ENCODE peak calls at places on chromosomes 5 and 9, in nine cellular contexts. G, P, E, W, D, C, U, N and R are unnamed samples.

GRCh38 chr5:57174128-57174849 is 430 bp downstream of the GPBP1 start:
- DNase-seq in G (peak), P (no peak), E (peak), W (peak), D (peak), C (no peak), U (peak), N (no peak), R (no peak)

GRCh38 chr5:132427285-132428146 is 58.0 kb downstream of the SLC22A5 start:
- DNase-seq in G (no peak), P (no peak), E (no peak), W (no peak), D (peak), C (no peak), U (no peak), N (no peak), R (no peak)

GRCh38 chr5:152246401-152246800 is 158.7 kb downstream of the NMUR2 start:
- DNase-seq in G (no peak), P (no peak), E (peak), W (no peak), D (no peak), C (no peak), U (peak), N (peak), R (no peak)

GRCh38 chr9:9792144-9792857 is 820.5 kb downstream of the PTPRD start:
- DNase-seq in G (no peak), P (no peak), E (no peak), W (no peak), D (no peak), C (no peak), U (no peak), N (no peak), R (no peak)

GRCh38 chr9:96062051-96062450 is 186.6 kb downstream of the ERCC6L2 start:
- DNase-seq in G (no peak), P (no peak), E (no peak), W (no peak), D (no peak), C (no peak), U (no peak), N (no peak), R (no peak)

GRCh38 chr9:96317335-96317980 is 15.5 kb upstream of the HSD17B3 start:
- DNase-seq in G (no peak), P (peak), E (peak), W (peak), D (peak), C (peak), U (peak), N (peak), R (peak)

GRCh38 chr5:1789838-1790462 is 9.7 kb downstream of the MRPL36 start:
- DNase-seq in G (peak), P (no peak), E (no peak), W (peak), D (no peak), C (no peak), U (no peak), N (no peak), R (no peak)

GRCh38 chr9:85508616-85509015 is 233.1 kb downstream of the AGTPBP1 start:
- DNase-seq in G (no peak), P (no peak), E (peak), W (no peak), D (no peak), C (no peak), U (peak), N (peak), R (no peak)

GRCh38 chr5:167945542-167946384 is 345.7 kb upstream of the WWC1 start:
- DNase-seq in G (no peak), P (no peak), E (no peak), W (no peak), D (no peak), C (no peak), U (no peak), N (no peak), R (no peak)

GRCh38 chr9:127825319-127826051 is 22.8 kb downstream of the FPGS start:
- DNase-seq in G (no peak), P (no peak), E (peak), W (peak), D (peak), C (no peak), U (peak), N (peak), R (no peak)

GRCh38 chr5:131795879-131796792 is 681 bp downstream of the FNIP1 start:
- DNase-seq in G (peak), P (no peak), E (peak), W (peak), D (peak), C (peak), U (peak), N (peak), R (peak)

GRCh38 chr5:112776301-112776856 is 38.7 kb downstream of the APC start:
- DNase-seq in G (no peak), P (no peak), E (no peak), W (no peak), D (no peak), C (no peak), U (no peak), N (no peak), R (no peak)

GRCh38 chr5:173781432-173781825 is 106.7 kb upstream of the CPEB4 start:
- DNase-seq in G (no peak), P (no peak), E (no peak), W (no peak), D (no peak), C (no peak), U (no peak), N (peak), R (no peak)
- TF ChIP-seq POLR2AphosphoS5 in G (no peak), P (no peak), E (no peak), W (no peak), D (no peak), C (no peak), U (no peak), N (no peak), R (no peak)

GRCh38 chr5:670396-671270 is 22.5 kb downstream of the TPPP start:
- DNase-seq in G (peak), P (no peak), E (no peak), W (no peak), D (no peak), C (no peak), U (no peak), N (no peak), R (no peak)
- TF ChIP-seq POLR2AphosphoS5 in G (no peak), P (no peak), E (no peak), W (no peak), D (no peak), C (no peak), U (no peak), N (no peak), R (no peak)

GRCh38 chr5:138213161-138214029 is at the start of gene CDC23:
- DNase-seq in G (peak), P (peak), E (peak), W (peak), D (peak), C (peak), U (peak), N (peak), R (peak)
- TF ChIP-seq POLR2AphosphoS5 in G (peak), P (peak), E (peak), W (peak), D (peak), C (peak), U (peak), N (peak), R (peak)

GRCh38 chr9:100549048-100549447 is 28.8 kb upstream of the CAVIN4 start:
- DNase-seq in G (no peak), P (no peak), E (no peak), W (no peak), D (no peak), C (no peak), U (no peak), N (no peak), R (no peak)
- TF ChIP-seq POLR2AphosphoS5 in G (no peak), P (no peak), E (no peak), W (no peak), D (no peak), C (no peak), U (no peak), N (no peak), R (no peak)

GRCh38 chr5:32712463-32713395 is 1.6 kb downstream of the NPR3 start:
- DNase-seq in G (no peak), P (no peak), E (no peak), W (no peak), D (no peak), C (peak), U (peak), N (no peak), R (no peak)

GRCh38 chr5:32711693-32712462 is 757 bp downstream of the NPR3 start:
- DNase-seq in G (no peak), P (no peak), E (no peak), W (peak), D (no peak), C (peak), U (peak), N (no peak), R (no peak)

GRCh38 chr5:32710335-32710858 is 724 bp upstream of the NPR3 start:
- DNase-seq in G (no peak), P (no peak), E (no peak), W (peak), D (peak), C (peak), U (peak), N (no peak), R (peak)

GRCh38 chr5:32709789-32710334 is 1.3 kb upstream of the NPR3 start:
- DNase-seq in G (no peak), P (peak), E (peak), W (peak), D (peak), C (peak), U (peak), N (peak), R (peak)

GRCh38 chr5:32710859-32711692 is at the start of gene NPR3:
- DNase-seq in G (no peak), P (no peak), E (no peak), W (peak), D (peak), C (no peak), U (peak), N (no peak), R (no peak)
- TF ChIP-seq POLR2AphosphoS5 in G (no peak), P (no peak), E (no peak), W (peak), D (no peak), C (no peak), U (no peak), N (no peak), R (no peak)

GRCh38 chr5:68290260-68290674 is 74.7 kb downstream of the PIK3R1 start:
- DNase-seq in G (no peak), P (no peak), E (peak), W (peak), D (peak), C (no peak), U (no peak), N (no peak), R (no peak)
- TF ChIP-seq POLR2AphosphoS5 in G (peak), P (no peak), E (no peak), W (peak), D (no peak), C (no peak), U (no peak), N (no peak), R (no peak)

GRCh38 chr5:141506381-141507155 is 17.7 kb downstream of the PCDHGC5 start:
- DNase-seq in G (no peak), P (no peak), E (no peak), W (no peak), D (no peak), C (no peak), U (no peak), N (no peak), R (no peak)

GRCh38 chr5:141508808-141509611 is 20.1 kb downstream of the PCDHGC5 start:
- DNase-seq in G (no peak), P (no peak), E (no peak), W (peak), D (peak), C (no peak), U (peak), N (peak), R (no peak)

GRCh38 chr5:141510160-141510559 is 21.3 kb downstream of the PCDHGC5 start:
- DNase-seq in G (no peak), P (no peak), E (no peak), W (no peak), D (no peak), C (no peak), U (no peak), N (no peak), R (no peak)

GRCh38 chr5:141508440-141508807 is 19.5 kb downstream of the PCDHGC5 start:
- DNase-seq in G (no peak), P (no peak), E (peak), W (no peak), D (no peak), C (no peak), U (no peak), N (no peak), R (no peak)

DNA sequence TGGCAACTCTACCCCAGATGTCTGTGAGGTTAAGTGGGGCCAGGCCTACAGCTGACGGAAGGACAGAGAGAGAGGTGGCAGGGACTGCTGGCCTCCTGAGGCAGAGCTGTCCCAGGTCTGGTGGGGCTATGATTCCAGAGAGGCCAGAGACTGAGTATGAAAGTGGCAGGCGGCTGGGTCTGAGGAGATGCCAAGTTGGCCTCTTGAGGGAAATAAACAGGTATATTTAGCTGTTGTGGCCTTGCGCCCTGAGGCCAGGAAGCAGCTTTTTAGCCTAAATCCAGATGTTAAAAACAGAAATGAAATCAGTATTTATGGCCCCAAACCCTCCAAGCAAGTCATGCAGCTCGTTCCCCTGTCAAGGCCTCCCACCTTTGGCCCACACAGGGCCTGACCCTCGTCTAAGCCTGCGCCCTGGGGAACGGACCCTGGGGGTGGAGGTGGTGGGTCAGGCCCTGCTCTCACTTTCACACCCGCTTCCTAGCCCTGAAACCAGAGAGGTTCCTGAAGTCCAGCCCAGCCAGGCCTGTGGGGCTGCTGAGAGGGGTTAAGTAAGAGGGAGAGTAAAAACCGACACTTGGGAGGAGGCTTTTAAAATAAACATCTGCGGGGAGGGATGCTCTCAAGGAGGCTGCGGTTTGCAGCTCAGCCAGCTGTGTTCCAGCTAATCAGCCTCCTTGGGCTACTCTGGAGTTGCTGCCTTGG is 18.7 kb downstream of the PCDHGC5 start:
- DNase-seq in G (no peak), P (no peak), E (no peak), W (peak), D (no peak), C (no peak), U (no peak), N (no peak), R (peak)
- TF ChIP-seq POLR2AphosphoS5 in G (no peak), P (no peak), E (no peak), W (peak), D (no peak), C (no peak), U (no peak), N (no peak), R (no peak)